ENCODE peak calls at places on chromosomes 7 and 10, in six cellular contexts. One of them, this sample, is unnamed.

GRCh38 chr10:78420946-78421732 is 387.5 kb downstream of the RPS24 start:
- DNase-seq in HL-60: no peak
- DNase-seq in H1: no peak
- DNase-seq in SK-N-SH: no peak
- DNase-seq in K562: no peak
- DNase-seq in HepG2: no peak
- DNase-seq in this sample: no peak

GRCh38 chr7:80244206-80244956 is 109.8 kb downstream of the GNAI1 start:
- DNase-seq in K562: no peak
- DNase-seq in HL-60: no peak
- DNase-seq in H1: no peak
- DNase-seq in HepG2: no peak
- DNase-seq in SK-N-SH: no peak
- DNase-seq in this sample: no peak

GRCh38 chr10:86757110-86757790 is 831 bp downstream of the BMPR1A start:
- DNase-seq in HepG2: peak
- DNase-seq in SK-N-SH: no peak
- DNase-seq in H1: no peak
- DNase-seq in HL-60: no peak
- DNase-seq in K562: peak
- DNase-seq in this sample: no peak

GRCh38 chr10:36094091-36094490 is 452.0 kb upstream of the FZD8 start:
- DNase-seq in HepG2: no peak
- DNase-seq in H1: no peak
- DNase-seq in K562: no peak
- DNase-seq in SK-N-SH: no peak
- DNase-seq in HL-60: no peak
- DNase-seq in this sample: no peak

GRCh38 chr7:57876-58275 is 134.5 kb upstream of the FAM20C start:
- DNase-seq in H1: no peak
- DNase-seq in HepG2: no peak
- DNase-seq in K562: no peak
- DNase-seq in HL-60: no peak
- DNase-seq in SK-N-SH: peak
- DNase-seq in this sample: no peak

GRCh38 chr7:107384025-107384424 is 85.8 kb upstream of the GPR22 start:
- DNase-seq in H1: no peak
- DNase-seq in SK-N-SH: no peak
- DNase-seq in K562: peak
- DNase-seq in HepG2: no peak
- DNase-seq in HL-60: no peak
- DNase-seq in this sample: no peak

GRCh38 chr10:107546239-107546638 is 381.7 kb upstream of the SORCS1 start:
- DNase-seq in K562: no peak
- DNase-seq in SK-N-SH: peak
- DNase-seq in HL-60: no peak
- DNase-seq in H1: no peak
- DNase-seq in HepG2: no peak
- DNase-seq in this sample: no peak

GRCh38 chr10:76106611-76107010 is 675.2 kb downstream of the LRMDA start:
- DNase-seq in HepG2: no peak
- DNase-seq in SK-N-SH: no peak
- DNase-seq in H1: no peak
- DNase-seq in K562: no peak
- DNase-seq in HL-60: no peak
- DNase-seq in this sample: no peak

GRCh38 chr7:101251871-101252659 is 7.2 kb upstream of the FIS1 start:
- DNase-seq in SK-N-SH: peak
- DNase-seq in HepG2: peak
- DNase-seq in H1: peak
- DNase-seq in K562: peak
- DNase-seq in HL-60: peak
- DNase-seq in this sample: peak

GRCh38 chr10:131702521-131703356 is 198.1 kb upstream of the PPP2R2D start:
- DNase-seq in SK-N-SH: peak
- DNase-seq in H1: no peak
- DNase-seq in K562: no peak
- DNase-seq in HL-60: no peak
- DNase-seq in HepG2: no peak
- DNase-seq in this sample: no peak

GRCh38 chr7:107122483-107122882 is 46.3 kb upstream of the HBP1 start:
- DNase-seq in HL-60: no peak
- DNase-seq in H1: no peak
- DNase-seq in K562: no peak
- DNase-seq in SK-N-SH: no peak
- DNase-seq in HepG2: no peak
- DNase-seq in this sample: no peak

GRCh38 chr7:96088579-96088978 is 233.3 kb downstream of the SLC25A13 start:
- DNase-seq in K562: no peak
- DNase-seq in HL-60: no peak
- DNase-seq in HepG2: no peak
- DNase-seq in H1: no peak
- DNase-seq in SK-N-SH: no peak
- DNase-seq in this sample: no peak

GRCh38 chr10:130360826-130361311 is 224.7 kb downstream of the GLRX3 start:
- DNase-seq in SK-N-SH: peak
- DNase-seq in HepG2: no peak
- DNase-seq in K562: no peak
- DNase-seq in HL-60: no peak
- DNase-seq in H1: no peak
- DNase-seq in this sample: no peak

GRCh38 chr10:72093450-72093849 is 5.1 kb upstream of the SPOCK2 start:
- DNase-seq in H1: no peak
- DNase-seq in SK-N-SH: no peak
- DNase-seq in K562: no peak
- DNase-seq in HL-60: no peak
- DNase-seq in HepG2: no peak
- DNase-seq in this sample: no peak

GRCh38 chr10:86345296-86346168 is 21.1 kb downstream of the GRID1 start:
- DNase-seq in H1: no peak
- DNase-seq in HepG2: no peak
- DNase-seq in HL-60: no peak
- DNase-seq in SK-N-SH: no peak
- DNase-seq in K562: no peak
- DNase-seq in this sample: no peak

GRCh38 chr10:111551001-111551400 is 474.2 kb downstream of the ADRA2A start:
- DNase-seq in HepG2: no peak
- DNase-seq in H1: no peak
- DNase-seq in HL-60: no peak
- DNase-seq in K562: no peak
- DNase-seq in SK-N-SH: no peak
- DNase-seq in this sample: no peak

DNA sequence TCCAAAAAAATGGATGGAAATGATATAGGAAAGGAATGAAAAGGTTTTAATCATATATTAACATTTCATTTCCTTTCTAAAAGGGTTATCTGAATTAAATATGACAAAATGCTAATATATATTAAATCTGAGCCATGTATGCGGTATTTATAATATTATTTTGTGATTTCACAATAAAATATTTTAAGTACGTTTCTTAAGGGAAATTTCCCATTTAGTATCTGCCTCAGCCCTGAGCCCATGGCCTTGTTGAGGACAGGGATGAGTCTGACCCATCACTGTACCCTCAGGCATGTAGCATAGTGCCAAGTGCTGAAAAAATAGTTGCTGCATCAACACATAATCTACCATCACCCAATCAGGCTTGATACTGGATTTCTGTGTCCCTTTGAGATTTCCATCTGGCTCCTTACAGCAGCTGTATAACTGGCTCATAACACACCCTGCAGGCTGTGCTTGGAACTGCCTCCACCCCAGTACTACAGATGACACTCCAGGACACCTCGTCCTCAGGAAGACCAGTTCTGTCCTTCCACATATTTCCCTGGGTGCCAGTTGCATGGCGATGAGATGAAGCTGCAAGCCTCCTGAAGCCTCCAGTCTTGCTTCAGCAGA is 59.4 kb upstream of the ASAH2 start:
- DNase-seq in HepG2: peak
- DNase-seq in H1: no peak
- DNase-seq in K562: peak
- DNase-seq in HL-60: peak
- DNase-seq in SK-N-SH: peak
- DNase-seq in this sample: no peak
- TF ChIP-seq GABPA in HepG2: no peak
- TF ChIP-seq GABPA in H1: no peak
- TF ChIP-seq GABPA in K562: no peak
- TF ChIP-seq GABPA in HL-60: no peak
- TF ChIP-seq GABPA in SK-N-SH: no peak
- TF ChIP-seq GABPA in this sample: no peak

GRCh38 chr7:118152632-118153031 is 31.3 kb upstream of the LSM8 start:
- DNase-seq in K562: no peak
- DNase-seq in HepG2: no peak
- DNase-seq in H1: no peak
- DNase-seq in SK-N-SH: no peak
- DNase-seq in HL-60: no peak
- DNase-seq in this sample: no peak
- TF ChIP-seq GABPA in K562: no peak
- TF ChIP-seq GABPA in HepG2: no peak
- TF ChIP-seq GABPA in H1: no peak
- TF ChIP-seq GABPA in SK-N-SH: no peak
- TF ChIP-seq GABPA in HL-60: no peak
- TF ChIP-seq GABPA in this sample: no peak

DNA sequence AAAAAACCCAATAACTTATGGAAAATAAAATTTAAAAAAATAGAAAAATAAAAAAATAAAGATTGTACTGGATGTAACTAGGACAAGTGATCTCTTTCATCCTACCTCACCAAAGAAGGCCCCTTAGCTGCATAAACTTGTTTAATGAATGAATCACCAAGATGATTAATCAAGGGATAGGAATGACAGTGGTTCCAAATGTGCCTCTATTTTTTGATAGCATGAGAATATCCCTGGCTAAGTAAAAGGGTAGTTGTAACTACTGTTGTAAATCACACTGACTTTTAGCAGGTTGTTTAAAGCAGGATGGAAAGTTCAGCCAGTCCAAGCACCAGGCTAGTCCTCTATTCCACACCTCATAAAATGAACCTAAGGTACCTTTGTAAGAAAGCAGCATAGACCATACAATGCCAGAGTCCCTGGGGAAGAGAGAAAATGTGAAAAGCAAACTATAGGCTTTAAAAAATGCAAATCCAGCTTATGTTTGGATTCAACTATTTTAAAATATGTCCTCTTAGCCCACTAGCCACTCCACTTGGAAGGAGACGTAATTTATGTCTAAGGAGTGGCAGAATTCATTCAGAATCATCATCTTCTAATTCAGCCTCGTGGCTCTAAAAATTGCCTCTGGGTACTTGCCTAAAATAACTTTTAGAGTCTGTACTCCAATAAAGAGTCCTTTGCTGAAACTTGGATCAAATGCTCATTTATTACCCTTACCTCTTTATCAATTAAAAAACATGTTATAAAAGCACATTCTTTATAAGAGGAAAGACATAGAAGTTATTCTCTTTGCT is 126.7 kb downstream of the SKIDA1 start:
- DNase-seq in K562: no peak
- DNase-seq in HepG2: no peak
- DNase-seq in H1: no peak
- DNase-seq in SK-N-SH: no peak
- DNase-seq in HL-60: no peak
- DNase-seq in this sample: no peak
- TF ChIP-seq GABPA in K562: no peak
- TF ChIP-seq GABPA in HepG2: no peak
- TF ChIP-seq GABPA in H1: no peak
- TF ChIP-seq GABPA in SK-N-SH: no peak
- TF ChIP-seq GABPA in HL-60: no peak
- TF ChIP-seq GABPA in this sample: no peak

DNA sequence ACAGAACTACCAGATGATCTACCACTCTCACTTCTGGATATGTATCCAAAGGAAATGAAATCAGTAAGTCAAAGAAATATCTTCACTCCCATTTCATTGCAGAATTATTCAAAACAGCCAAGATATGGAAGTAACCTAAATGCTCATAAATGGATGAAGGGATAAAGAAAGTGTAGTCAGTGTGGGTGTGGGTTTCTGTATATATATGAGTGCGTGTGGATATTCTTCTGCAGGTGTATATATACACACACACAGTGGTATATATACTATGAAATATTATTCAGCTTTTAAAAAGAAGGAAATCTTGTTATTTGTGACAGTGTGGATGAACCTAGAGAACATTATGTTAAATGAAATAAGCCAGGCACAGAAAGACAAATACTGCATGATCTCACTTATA is 48.7 kb downstream of the IMMP2L start:
- DNase-seq in HL-60: no peak
- DNase-seq in K562: no peak
- DNase-seq in SK-N-SH: no peak
- DNase-seq in HepG2: no peak
- DNase-seq in H1: no peak
- DNase-seq in this sample: no peak
- TF ChIP-seq GABPA in HL-60: no peak
- TF ChIP-seq GABPA in K562: no peak
- TF ChIP-seq GABPA in SK-N-SH: no peak
- TF ChIP-seq GABPA in HepG2: no peak
- TF ChIP-seq GABPA in H1: no peak
- TF ChIP-seq GABPA in this sample: no peak

This sample was measured in GM12878.